ENCODE peak calls at places on chromosomes 2 and 18, in ten cellular contexts. One of them, this sample, is unnamed.

GRCh38 chr2:30776831-30777652 is 30.2 kb downstream of the CAPN13 start:
- DNase-seq in HFF-Myc: no peak
- DNase-seq in putamen: no peak
- DNase-seq in H7: no peak
- DNase-seq in NCI-H2081: no peak
- DNase-seq in GM03348: no peak
- DNase-seq in caudate nucleus: no peak
- DNase-seq in keratinocyte: no peak
- DNase-seq in stimulated activated CD4-positive, alpha-beta T cell treated with anti-CD3 and anti-CD28 coated beads, Interleukin-12 subunit alpha, Interleukin-12 subunit beta, amount 100 ng/mL, for 4 hours: no peak
- DNase-seq in hypothalamus: no peak
- DNase-seq in this sample: no peak

GRCh38 chr2:51812138-51812866 is 780.4 kb upstream of the NRXN1 start:
- DNase-seq in caudate nucleus: no peak
- DNase-seq in keratinocyte: no peak
- DNase-seq in H7: no peak
- DNase-seq in putamen: no peak
- DNase-seq in stimulated activated CD4-positive, alpha-beta T cell treated with anti-CD3 and anti-CD28 coated beads, Interleukin-12 subunit alpha, Interleukin-12 subunit beta, amount 100 ng/mL, for 4 hours: no peak
- DNase-seq in NCI-H2081: no peak
- DNase-seq in HFF-Myc: peak
- DNase-seq in hypothalamus: no peak
- DNase-seq in GM03348: peak
- DNase-seq in this sample: peak

GRCh38 chr2:241801611-241802420 is 7.2 kb upstream of the NEU4 start:
- DNase-seq in H7: peak
- DNase-seq in HFF-Myc: no peak
- DNase-seq in NCI-H2081: no peak
- DNase-seq in hypothalamus: no peak
- DNase-seq in caudate nucleus: no peak
- DNase-seq in keratinocyte: no peak
- DNase-seq in GM03348: peak
- DNase-seq in putamen: no peak
- DNase-seq in stimulated activated CD4-positive, alpha-beta T cell treated with anti-CD3 and anti-CD28 coated beads, Interleukin-12 subunit alpha, Interleukin-12 subunit beta, amount 100 ng/mL, for 4 hours: no peak
- DNase-seq in this sample: no peak

GRCh38 chr18:51195602-51196115 is 1.8 kb downstream of the MEX3C start:
- DNase-seq in NCI-H2081: peak
- DNase-seq in GM03348: no peak
- DNase-seq in stimulated activated CD4-positive, alpha-beta T cell treated with anti-CD3 and anti-CD28 coated beads, Interleukin-12 subunit alpha, Interleukin-12 subunit beta, amount 100 ng/mL, for 4 hours: no peak
- DNase-seq in caudate nucleus: no peak
- DNase-seq in HFF-Myc: no peak
- DNase-seq in H7: peak
- DNase-seq in keratinocyte: no peak
- DNase-seq in hypothalamus: no peak
- DNase-seq in putamen: peak
- DNase-seq in this sample: peak

GRCh38 chr2:236636261-236636660 is 66.6 kb downstream of the ACKR3 start:
- DNase-seq in NCI-H2081: no peak
- DNase-seq in stimulated activated CD4-positive, alpha-beta T cell treated with anti-CD3 and anti-CD28 coated beads, Interleukin-12 subunit alpha, Interleukin-12 subunit beta, amount 100 ng/mL, for 4 hours: no peak
- DNase-seq in putamen: no peak
- DNase-seq in keratinocyte: no peak
- DNase-seq in GM03348: no peak
- DNase-seq in H7: no peak
- DNase-seq in caudate nucleus: no peak
- DNase-seq in HFF-Myc: no peak
- DNase-seq in hypothalamus: no peak
- DNase-seq in this sample: no peak

GRCh38 chr2:117976581-117976980 is 37.3 kb downstream of the CCDC93 start:
- DNase-seq in caudate nucleus: no peak
- DNase-seq in H7: no peak
- DNase-seq in stimulated activated CD4-positive, alpha-beta T cell treated with anti-CD3 and anti-CD28 coated beads, Interleukin-12 subunit alpha, Interleukin-12 subunit beta, amount 100 ng/mL, for 4 hours: no peak
- DNase-seq in hypothalamus: no peak
- DNase-seq in keratinocyte: no peak
- DNase-seq in putamen: no peak
- DNase-seq in HFF-Myc: no peak
- DNase-seq in NCI-H2081: peak
- DNase-seq in GM03348: no peak
- DNase-seq in this sample: no peak

GRCh38 chr2:46451131-46451711 is 28.1 kb upstream of the TMEM247 start:
- DNase-seq in H7: no peak
- DNase-seq in keratinocyte: no peak
- DNase-seq in stimulated activated CD4-positive, alpha-beta T cell treated with anti-CD3 and anti-CD28 coated beads, Interleukin-12 subunit alpha, Interleukin-12 subunit beta, amount 100 ng/mL, for 4 hours: no peak
- DNase-seq in caudate nucleus: no peak
- DNase-seq in putamen: no peak
- DNase-seq in HFF-Myc: no peak
- DNase-seq in hypothalamus: no peak
- DNase-seq in NCI-H2081: no peak
- DNase-seq in GM03348: peak
- DNase-seq in this sample: peak

GRCh38 chr2:40178971-40179370 is 272.9 kb downstream of the SLC8A1 start:
- DNase-seq in NCI-H2081: no peak
- DNase-seq in HFF-Myc: no peak
- DNase-seq in H7: no peak
- DNase-seq in stimulated activated CD4-positive, alpha-beta T cell treated with anti-CD3 and anti-CD28 coated beads, Interleukin-12 subunit alpha, Interleukin-12 subunit beta, amount 100 ng/mL, for 4 hours: no peak
- DNase-seq in hypothalamus: no peak
- DNase-seq in keratinocyte: no peak
- DNase-seq in putamen: no peak
- DNase-seq in GM03348: no peak
- DNase-seq in caudate nucleus: no peak
- DNase-seq in this sample: no peak

GRCh38 chr2:241514545-241514944 is 6.2 kb upstream of the STK25 start:
- DNase-seq in keratinocyte: no peak
- DNase-seq in hypothalamus: no peak
- DNase-seq in HFF-Myc: no peak
- DNase-seq in NCI-H2081: no peak
- DNase-seq in caudate nucleus: no peak
- DNase-seq in H7: no peak
- DNase-seq in GM03348: no peak
- DNase-seq in stimulated activated CD4-positive, alpha-beta T cell treated with anti-CD3 and anti-CD28 coated beads, Interleukin-12 subunit alpha, Interleukin-12 subunit beta, amount 100 ng/mL, for 4 hours: no peak
- DNase-seq in putamen: no peak
- DNase-seq in this sample: no peak

GRCh38 chr2:241942416-241943208 is 73.1 kb downstream of the RTP5 start:
- DNase-seq in stimulated activated CD4-positive, alpha-beta T cell treated with anti-CD3 and anti-CD28 coated beads, Interleukin-12 subunit alpha, Interleukin-12 subunit beta, amount 100 ng/mL, for 4 hours: no peak
- DNase-seq in H7: no peak
- DNase-seq in GM03348: no peak
- DNase-seq in NCI-H2081: no peak
- DNase-seq in keratinocyte: no peak
- DNase-seq in hypothalamus: no peak
- DNase-seq in caudate nucleus: no peak
- DNase-seq in HFF-Myc: no peak
- DNase-seq in putamen: no peak
- DNase-seq in this sample: no peak

This sample was measured in adipocyte.